ENCODE peak calls at places on chromosome 22, in five cellular contexts. H is A549, Z is right cardiac atrium, G is esophagus muscularis mucosa, X is Peyer's patch. M is an unnamed sample.

GRCh38 chr22:49391436-49391835 is 436.2 kb downstream of the BRD1 start:
- DNase-seq in H (no peak), Z (no peak), G (no peak), X (peak), M (no peak)

GRCh38 chr22:46686221-46686872 is 51.7 kb downstream of the CERK start:
- DNase-seq in H (no peak), Z (peak), G (no peak), X (no peak), M (no peak)

GRCh38 chr22:49327411-49327810 is 500.3 kb downstream of the BRD1 start:
- DNase-seq in H (no peak), Z (no peak), G (peak), X (peak), M (no peak)

GRCh38 chr22:50040717-50041116 is 17.4 kb downstream of the TTLL8 start:
- DNase-seq in H (no peak), Z (no peak), G (no peak), X (no peak), M (no peak)

GRCh38 chr22:24146791-24147353 is 34.4 kb upstream of the SUSD2 start:
- DNase-seq in H (no peak), Z (no peak), G (no peak), X (no peak), M (no peak)

GRCh38 chr22:37804886-37805857 is 2.6 kb upstream of the GCAT start:
- DNase-seq in H (peak), Z (peak), G (peak), X (peak), M (peak)

GRCh38 chr22:17774928-17775675 is 833 bp upstream of the BID start:
- DNase-seq in H (no peak), Z (no peak), G (no peak), X (peak), M (no peak)

GRCh38 chr22:42443240-42444059 is 11.2 kb upstream of the NFAM1 start:
- DNase-seq in H (peak), Z (no peak), G (no peak), X (no peak), M (no peak)

GRCh38 chr22:36455571-36456458 is 25.6 kb downstream of the TXN2 start:
- DNase-seq in H (no peak), Z (no peak), G (no peak), X (no peak), M (no peak)

GRCh38 chr22:49278357-49278756 is 549.3 kb downstream of the BRD1 start:
- DNase-seq in H (no peak), Z (no peak), G (no peak), X (no peak), M (no peak)

GRCh38 chr22:23850136-23850611 is 7.5 kb upstream of the SLC2A11 start:
- DNase-seq in H (no peak), Z (no peak), G (no peak), X (peak), M (no peak)

GRCh38 chr22:42856179-42856864 is 751 bp downstream of the ARFGAP3 start:
- DNase-seq in H (no peak), Z (peak), G (no peak), X (peak), M (no peak)

GRCh38 chr22:49021097-49021925 is 806.4 kb downstream of the BRD1 start:
- DNase-seq in H (no peak), Z (no peak), G (no peak), X (peak), M (no peak)

GRCh38 chr22:28950567-28951411 is 67.4 kb downstream of the ZNRF3 start:
- DNase-seq in H (no peak), Z (no peak), G (no peak), X (no peak), M (no peak)
- H3K27ac ChIP-seq in H (peak), Z (no peak), G (peak), X (no peak), M (no peak)

GRCh38 chr22:40651057-40651456 is 14.5 kb upstream of the MRTFA start:
- DNase-seq in H (no peak), Z (no peak), G (no peak), X (no peak), M (no peak)
- H3K27ac ChIP-seq in H (peak), Z (no peak), G (peak), X (peak), M (peak)

DNA sequence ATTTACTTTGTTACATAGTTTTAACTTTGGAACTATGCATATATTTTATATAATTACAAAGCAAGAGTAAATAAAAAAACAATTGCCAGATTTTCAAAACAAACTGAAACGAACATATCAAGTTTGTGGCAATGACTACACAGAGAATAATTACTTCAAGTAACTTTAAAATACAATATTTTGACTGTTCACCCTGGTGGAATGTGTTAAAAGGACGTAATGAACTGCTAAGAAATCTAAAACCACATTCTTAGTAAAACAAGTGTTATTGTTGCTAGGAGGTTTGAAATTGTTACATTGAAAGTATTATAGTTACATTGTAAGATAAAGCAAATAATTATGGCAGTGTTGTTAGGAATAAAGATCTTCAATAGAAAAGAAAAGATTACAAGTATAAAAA is 71.4 kb downstream of the SFI1 start:
- DNase-seq in H (no peak), Z (no peak), G (no peak), X (no peak), M (no peak)
- H3K27ac ChIP-seq in H (no peak), Z (no peak), G (no peak), X (no peak), M (no peak)

GRCh38 chr22:31123292-31123602 is 481 bp downstream of the INPP5J start:
- DNase-seq in H (no peak), Z (no peak), G (no peak), X (no peak), M (no peak)
- H3K27ac ChIP-seq in H (peak), Z (peak), G (peak), X (peak), M (no peak)

GRCh38 chr22:21816787-21817496 is 50.5 kb downstream of the MAPK1 start:
- DNase-seq in H (peak), Z (no peak), G (no peak), X (no peak), M (peak)
- H3K27ac ChIP-seq in H (no peak), Z (peak), G (peak), X (peak), M (peak)

DNA sequence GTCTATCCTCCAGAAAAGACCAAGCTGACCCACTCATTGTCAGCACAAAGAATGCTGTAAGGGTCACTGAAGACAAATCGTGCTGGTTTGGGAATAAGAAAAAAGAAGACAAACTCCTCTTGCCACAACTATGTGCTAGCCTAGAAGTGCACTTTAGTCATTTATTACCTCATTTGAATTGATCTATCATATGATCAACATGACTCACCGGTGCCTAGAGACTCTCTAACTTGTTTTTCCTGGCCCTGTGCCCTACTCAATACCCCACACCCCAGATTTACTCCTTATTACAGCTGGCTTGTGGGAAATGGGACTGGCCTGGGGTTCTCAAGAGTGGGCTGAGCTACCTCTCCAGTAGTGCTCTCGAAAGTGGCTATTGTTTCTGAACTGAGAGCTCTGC is 35.9 kb upstream of the HORMAD2 start:
- DNase-seq in H (no peak), Z (no peak), G (no peak), X (no peak), M (no peak)
- H3K27ac ChIP-seq in H (peak), Z (no peak), G (no peak), X (peak), M (peak)